ENCODE peak calls at places on chromosome 10, in ten cellular contexts. O is left ventricle myocardium inferior, X is Peyer's patch, Q is neural progenitor cell, P is HCT116, M is mucosa of descending colon, T is psoas muscle, C is A673, F is heart left ventricle, U is SJSA1. A is an unnamed sample.
A peak's percentile ranks its signal among the peaks of the same experiment; 100 is the strongest.

GRCh38 chr10:125106586-125106985 is 53.8 kb downstream of the CTBP2 start:
- DNase-seq in O (no peak), X (no peak), Q (no peak), P (no peak), M (no peak), T (no peak), C (no peak), F (no peak), U (no peak), A (no peak)

GRCh38 chr10:133109736-133110532 is 22.2 kb downstream of the ADGRA1 start:
- DNase-seq in O (peak; percentile 28), X (no peak), Q (no peak), P (no peak), M (no peak), T (peak; percentile 80), C (no peak), F (peak; percentile 47), U (no peak), A (peak; percentile 51)

GRCh38 chr10:131851332-131851731 is 49.5 kb upstream of the PPP2R2D start:
- DNase-seq in O (no peak), X (no peak), Q (no peak), P (no peak), M (no peak), T (no peak), C (peak; percentile 38), F (no peak), U (peak; percentile 24), A (no peak)

GRCh38 chr10:117860823-117861222 is 185.9 kb downstream of the RAB11FIP2 start:
- DNase-seq in O (no peak), X (no peak), Q (peak; percentile 36), P (peak; percentile 44), M (no peak), T (no peak), C (peak; percentile 27), F (no peak), U (no peak), A (no peak)

GRCh38 chr10:92239185-92239599 is 51.7 kb downstream of the CPEB3 start:
- DNase-seq in O (no peak), X (no peak), Q (peak; percentile 6), P (no peak), M (peak; percentile 21), T (no peak), C (peak; percentile 3), F (no peak), U (no peak), A (no peak)

GRCh38 chr10:128086003-128086863 is 40.0 kb downstream of the MKI67 start:
- DNase-seq in O (no peak), X (no peak), Q (no peak), P (no peak), M (no peak), T (no peak), C (no peak), F (no peak), U (peak; percentile 27), A (no peak)

GRCh38 chr10:69769395-69769989 is 32.2 kb upstream of the COL13A1 start:
- DNase-seq in O (no peak), X (peak; percentile 17), Q (peak; percentile 40), P (peak; percentile 40), M (no peak), T (peak; percentile 39), C (peak; percentile 80), F (peak; percentile 38), U (peak; percentile 94), A (no peak)

GRCh38 chr10:31603245-31604087 is 284.4 kb downstream of the ZEB1 start:
- DNase-seq in O (peak; percentile 96), X (peak; percentile 63), Q (peak; percentile 99), P (peak; percentile 90), M (peak; percentile 90), T (peak; percentile 97), C (peak; percentile 95), F (peak; percentile 97), U (peak; percentile 98), A (peak; percentile 92)

GRCh38 chr10:11246752-11247467 is 229.2 kb downstream of the CELF2 start:
- DNase-seq in O (no peak), X (no peak), Q (no peak), P (no peak), M (no peak), T (no peak), C (no peak), F (no peak), U (no peak), A (no peak)

GRCh38 chr10:11249134-11249533 is 231.5 kb downstream of the CELF2 start:
- DNase-seq in O (no peak), X (no peak), Q (no peak), P (no peak), M (no peak), T (no peak), C (no peak), F (no peak), U (no peak), A (no peak)

GRCh38 chr10:11245981-11246590 is 228.4 kb downstream of the CELF2 start:
- DNase-seq in O (no peak), X (no peak), Q (no peak), P (no peak), M (no peak), T (no peak), C (no peak), F (no peak), U (no peak), A (no peak)

GRCh38 chr10:11253397-11254002 is 235.8 kb downstream of the CELF2 start:
- DNase-seq in O (no peak), X (no peak), Q (no peak), P (no peak), M (no peak), T (no peak), C (no peak), F (no peak), U (no peak), A (no peak)

GRCh38 chr10:11250304-11250703 is 232.6 kb downstream of the CELF2 start:
- DNase-seq in O (no peak), X (no peak), Q (no peak), P (no peak), M (no peak), T (no peak), C (no peak), F (no peak), U (no peak), A (no peak)
- H3K36me3 ChIP-seq in O (peaks cover 6% of the 10 kb centered on the region), X (no peaks in the 10 kb centered on the region), Q (no peaks in the 10 kb centered on the region), P (no peaks in the 10 kb centered on the region), M (peaks cover 3% of the 10 kb centered on the region), T (no peaks in the 10 kb centered on the region), C (no peaks in the 10 kb centered on the region), F (peaks cover 74% of the 10 kb centered on the region), U (no peaks in the 10 kb centered on the region), A (no peaks in the 10 kb centered on the region)

DNA sequence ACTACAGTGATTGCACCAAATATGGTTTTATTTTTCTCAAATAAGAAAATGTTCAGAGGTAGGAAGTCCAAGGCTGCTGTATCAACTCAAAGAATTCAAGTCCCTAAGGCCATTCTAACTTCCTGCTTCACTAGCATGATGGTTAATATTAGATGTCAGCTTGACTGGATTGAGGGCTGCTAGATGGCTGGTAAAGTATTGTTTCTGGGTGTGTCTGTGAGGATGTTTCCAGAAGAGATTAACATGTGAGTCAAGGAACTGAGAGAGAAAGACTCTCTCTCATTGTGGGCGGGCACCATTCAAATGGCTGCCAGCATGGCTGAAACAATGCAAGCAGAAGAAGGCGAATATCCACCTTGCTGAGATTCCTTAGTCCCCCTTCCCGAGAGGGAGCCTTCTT is 77.4 kb upstream of the NRBF2 start:
- DNase-seq in O (no peak), X (no peak), Q (no peak), P (no peak), M (no peak), T (no peak), C (no peak), F (no peak), U (no peak), A (no peak)
- H3K4me1 ChIP-seq in O (no peaks in the 10 kb centered on the region), X (no peaks in the 10 kb centered on the region), Q (peaks cover 6% of the 10 kb centered on the region), P (no peaks in the 10 kb centered on the region), M (no peaks in the 10 kb centered on the region), T (no peaks in the 10 kb centered on the region), C (peaks cover 11% of the 10 kb centered on the region), F (no peaks in the 10 kb centered on the region), U (no peaks in the 10 kb centered on the region), A (no peaks in the 10 kb centered on the region)

DNA sequence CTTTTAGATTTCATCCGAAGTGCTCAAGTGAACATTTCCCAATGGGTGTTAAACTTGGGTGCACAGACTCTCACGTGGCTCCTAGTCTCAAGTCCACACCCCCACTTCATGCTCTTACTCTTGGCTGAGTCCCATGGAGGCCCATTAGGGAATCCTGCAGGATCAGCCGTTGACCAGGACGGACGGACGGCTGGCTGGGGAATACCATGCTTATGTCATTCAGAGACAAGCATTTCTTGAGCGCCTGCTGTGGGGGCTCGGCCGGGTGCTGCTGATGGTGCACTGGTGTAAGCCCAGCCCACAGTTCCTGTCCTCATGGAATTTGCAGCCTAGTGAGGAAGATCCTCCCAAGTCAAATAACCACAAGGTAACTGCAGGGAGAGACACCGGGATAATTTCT is 44.7 kb downstream of the PITRM1 start:
- DNase-seq in O (no peak), X (no peak), Q (no peak), P (no peak), M (no peak), T (no peak), C (no peak), F (no peak), U (no peak), A (no peak)
- H3K36me3 ChIP-seq in O (peaks cover 55% of the 10 kb centered on the region), X (no peaks in the 10 kb centered on the region), Q (no peaks in the 10 kb centered on the region), P (peaks cover 29% of the 10 kb centered on the region), M (no peaks in the 10 kb centered on the region), T (peaks cover 3% of the 10 kb centered on the region), C (peaks cover 73% of the 10 kb centered on the region), F (peaks cover 71% of the 10 kb centered on the region), U (peaks cover 98% of the 10 kb centered on the region), A (peaks cover 28% of the 10 kb centered on the region)

GRCh38 chr10:99775850-99776249 is 6.6 kb upstream of the ABCC2 start:
- DNase-seq in O (no peak), X (no peak), Q (no peak), P (peak; percentile 88), M (no peak), T (no peak), C (peak; percentile 77), F (no peak), U (peak; percentile 53), A (no peak)

GRCh38 chr10:99779335-99779734 is 3.1 kb upstream of the ABCC2 start:
- DNase-seq in O (no peak), X (no peak), Q (no peak), P (no peak), M (peak; percentile 6), T (no peak), C (peak; percentile 71), F (no peak), U (peak; percentile 52), A (no peak)

GRCh38 chr10:99782447-99783286 is at the start of gene ABCC2:
- DNase-seq in O (no peak), X (no peak), Q (no peak), P (no peak), M (no peak), T (no peak), C (no peak), F (no peak), U (no peak), A (no peak)

GRCh38 chr10:99781734-99782429 is 558 bp upstream of the ABCC2 start:
- DNase-seq in O (no peak), X (no peak), Q (no peak), P (no peak), M (no peak), T (no peak), C (no peak), F (no peak), U (no peak), A (no peak)

DNA sequence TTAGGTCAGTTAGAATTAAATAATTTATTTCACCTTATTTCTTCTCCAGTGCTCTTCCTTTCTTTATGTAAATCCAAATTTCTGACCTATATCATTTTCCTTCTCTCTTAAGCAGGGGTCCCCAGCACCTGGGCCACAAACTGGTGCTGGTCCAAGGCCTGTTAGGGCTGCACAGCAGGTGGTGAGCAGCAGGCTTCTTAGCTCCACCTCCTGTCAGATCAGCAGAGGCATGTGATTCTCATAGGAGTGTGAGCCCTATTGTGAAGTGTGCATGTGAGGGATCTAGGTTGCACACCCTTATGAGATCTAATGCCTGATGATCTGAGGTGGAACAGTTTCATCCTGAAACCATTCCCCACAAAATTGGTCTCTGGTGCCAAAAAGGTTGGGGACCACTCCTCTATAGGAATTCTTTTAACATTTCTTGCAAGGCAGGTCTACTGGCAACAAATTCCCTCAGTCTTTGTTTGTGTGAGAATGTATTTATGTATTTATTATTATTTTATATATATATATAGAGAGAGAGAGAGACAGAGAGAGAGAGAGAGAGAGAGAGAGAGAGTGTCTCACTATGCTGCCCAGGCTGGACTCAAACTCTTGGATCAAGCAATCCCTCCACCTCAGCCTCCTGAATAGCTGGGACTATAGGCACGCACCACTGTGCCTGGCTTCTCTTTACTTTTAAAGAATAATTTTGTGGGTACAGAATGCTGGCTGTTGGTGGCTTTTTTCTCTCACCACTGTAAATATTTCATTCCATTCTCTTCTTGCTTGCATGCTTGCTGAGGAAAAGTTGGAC is 4.3 kb upstream of the ABCC2 start:
- DNase-seq in O (no peak), X (no peak), Q (peak; percentile 36), P (no peak), M (no peak), T (no peak), C (peak; percentile 66), F (no peak), U (no peak), A (no peak)
- H3K4me1 ChIP-seq in O (no peaks in the 10 kb centered on the region), X (peaks cover 12% of the 10 kb centered on the region), Q (peaks cover 10% of the 10 kb centered on the region), P (peaks cover 92% of the 10 kb centered on the region), M (no peaks in the 10 kb centered on the region), T (peaks cover 12% of the 10 kb centered on the region), C (peaks cover 31% of the 10 kb centered on the region), F (peaks cover 3% of the 10 kb centered on the region), U (peaks cover 63% of the 10 kb centered on the region), A (peaks cover 2% of the 10 kb centered on the region)

A was measured in lung.